ENCODE peak calls at places on chromosomes 16 and 17, in ten cellular contexts. One of them, this sample, is unnamed. For H3K9me3 and H3K27me3, the result is how much of the 10 kb centered on the place peaks cover.

GRCh38 chr17:55496094-55496881 is 15.0 kb downstream of the SMIM36 start:
- DNase-seq in heart left ventricle: no peak
- DNase-seq in upper lobe of right lung: no peak
- DNase-seq in A673: peak
- DNase-seq in BE2C: peak
- DNase-seq in MM.1S: no peak
- DNase-seq in sigmoid colon: no peak
- DNase-seq in AG04450: peak
- DNase-seq in transverse colon: peak
- DNase-seq in right atrium auricular region: no peak
- DNase-seq in this sample: no peak

GRCh38 chr16:83095926-83096692 is 469.3 kb downstream of the CDH13 start:
- DNase-seq in MM.1S: no peak
- DNase-seq in transverse colon: no peak
- DNase-seq in A673: no peak
- DNase-seq in sigmoid colon: no peak
- DNase-seq in AG04450: no peak
- DNase-seq in upper lobe of right lung: no peak
- DNase-seq in right atrium auricular region: no peak
- DNase-seq in BE2C: no peak
- DNase-seq in heart left ventricle: no peak
- DNase-seq in this sample: no peak

GRCh38 chr16:31108035-31108793 is at the start of gene BCKDK:
- DNase-seq in transverse colon: peak
- DNase-seq in sigmoid colon: peak
- DNase-seq in A673: peak
- DNase-seq in BE2C: peak
- DNase-seq in upper lobe of right lung: peak
- DNase-seq in AG04450: no peak
- DNase-seq in heart left ventricle: peak
- DNase-seq in MM.1S: peak
- DNase-seq in right atrium auricular region: no peak
- DNase-seq in this sample: peak

GRCh38 chr17:52170963-52171572 is 12.6 kb upstream of the CA10 start:
- DNase-seq in A673: peak
- DNase-seq in sigmoid colon: no peak
- DNase-seq in BE2C: peak
- DNase-seq in upper lobe of right lung: no peak
- DNase-seq in AG04450: no peak
- DNase-seq in heart left ventricle: no peak
- DNase-seq in MM.1S: no peak
- DNase-seq in transverse colon: no peak
- DNase-seq in right atrium auricular region: no peak
- DNase-seq in this sample: no peak

GRCh38 chr16:15641753-15642556 is 999 bp downstream of the MARF1 start:
- DNase-seq in A673: no peak
- DNase-seq in upper lobe of right lung: no peak
- DNase-seq in BE2C: no peak
- DNase-seq in MM.1S: no peak
- DNase-seq in AG04450: no peak
- DNase-seq in transverse colon: no peak
- DNase-seq in sigmoid colon: no peak
- DNase-seq in heart left ventricle: no peak
- DNase-seq in right atrium auricular region: no peak
- DNase-seq in this sample: no peak

GRCh38 chr16:75309899-75310430 is 58.5 kb upstream of the BCAR1 start:
- DNase-seq in A673: no peak
- DNase-seq in AG04450: no peak
- DNase-seq in sigmoid colon: no peak
- DNase-seq in upper lobe of right lung: no peak
- DNase-seq in BE2C: no peak
- DNase-seq in transverse colon: peak
- DNase-seq in right atrium auricular region: no peak
- DNase-seq in heart left ventricle: no peak
- DNase-seq in MM.1S: no peak
- DNase-seq in this sample: no peak

GRCh38 chr17:36221187-36221586 is 10.3 kb downstream of the CCL4L2 start:
- DNase-seq in upper lobe of right lung: no peak
- DNase-seq in sigmoid colon: no peak
- DNase-seq in AG04450: no peak
- DNase-seq in transverse colon: no peak
- DNase-seq in BE2C: no peak
- DNase-seq in heart left ventricle: no peak
- DNase-seq in A673: no peak
- DNase-seq in right atrium auricular region: no peak
- DNase-seq in MM.1S: peak
- DNase-seq in this sample: no peak

GRCh38 chr16:46629331-46629843 is 8.2 kb upstream of the SHCBP1 start:
- DNase-seq in BE2C: peak
- DNase-seq in heart left ventricle: no peak
- DNase-seq in right atrium auricular region: no peak
- DNase-seq in sigmoid colon: no peak
- DNase-seq in transverse colon: no peak
- DNase-seq in MM.1S: peak
- DNase-seq in upper lobe of right lung: no peak
- DNase-seq in AG04450: no peak
- DNase-seq in A673: peak
- DNase-seq in this sample: no peak

GRCh38 chr16:30997000-30997886 is 12.2 kb downstream of the HSD3B7 start:
- DNase-seq in A673: peak
- DNase-seq in BE2C: peak
- DNase-seq in MM.1S: peak
- DNase-seq in heart left ventricle: peak
- DNase-seq in right atrium auricular region: peak
- DNase-seq in upper lobe of right lung: peak
- DNase-seq in AG04450: no peak
- DNase-seq in transverse colon: peak
- DNase-seq in sigmoid colon: peak
- DNase-seq in this sample: peak

GRCh38 chr16:55240933-55241332 is 83.1 kb upstream of the IRX6 start:
- DNase-seq in AG04450: no peak
- DNase-seq in BE2C: no peak
- DNase-seq in right atrium auricular region: no peak
- DNase-seq in transverse colon: no peak
- DNase-seq in MM.1S: no peak
- DNase-seq in sigmoid colon: no peak
- DNase-seq in A673: no peak
- DNase-seq in upper lobe of right lung: no peak
- DNase-seq in heart left ventricle: no peak
- DNase-seq in this sample: no peak

GRCh38 chr17:17548044-17548443 is 43.5 kb downstream of the PEMT start:
- DNase-seq in BE2C: no peak
- DNase-seq in upper lobe of right lung: no peak
- DNase-seq in A673: no peak
- DNase-seq in transverse colon: no peak
- DNase-seq in right atrium auricular region: no peak
- DNase-seq in heart left ventricle: no peak
- DNase-seq in MM.1S: no peak
- DNase-seq in AG04450: no peak
- DNase-seq in sigmoid colon: no peak
- DNase-seq in this sample: no peak

GRCh38 chr16:87305505-87306391 is 11.4 kb downstream of the C16orf95 start:
- DNase-seq in transverse colon: no peak
- DNase-seq in sigmoid colon: no peak
- DNase-seq in AG04450: peak
- DNase-seq in MM.1S: no peak
- DNase-seq in right atrium auricular region: no peak
- DNase-seq in BE2C: peak
- DNase-seq in A673: peak
- DNase-seq in upper lobe of right lung: no peak
- DNase-seq in heart left ventricle: no peak
- DNase-seq in this sample: no peak

GRCh38 chr17:35257080-35257701 is 14.3 kb downstream of the SLFN5 start:
- DNase-seq in upper lobe of right lung: no peak
- DNase-seq in BE2C: no peak
- DNase-seq in transverse colon: peak
- DNase-seq in heart left ventricle: peak
- DNase-seq in right atrium auricular region: no peak
- DNase-seq in AG04450: no peak
- DNase-seq in sigmoid colon: peak
- DNase-seq in A673: no peak
- DNase-seq in MM.1S: no peak
- DNase-seq in this sample: no peak

GRCh38 chr16:20866161-20866772 is 33.9 kb downstream of the DCUN1D3 start:
- DNase-seq in MM.1S: no peak
- DNase-seq in heart left ventricle: no peak
- DNase-seq in upper lobe of right lung: no peak
- DNase-seq in sigmoid colon: peak
- DNase-seq in BE2C: peak
- DNase-seq in AG04450: no peak
- DNase-seq in A673: peak
- DNase-seq in transverse colon: peak
- DNase-seq in right atrium auricular region: no peak
- DNase-seq in this sample: no peak

GRCh38 chr16:35908152-35908551 is 2448.7 kb downstream of the TP53TG3F start:
- DNase-seq in heart left ventricle: no peak
- DNase-seq in right atrium auricular region: no peak
- DNase-seq in transverse colon: no peak
- DNase-seq in A673: no peak
- DNase-seq in upper lobe of right lung: no peak
- DNase-seq in AG04450: no peak
- DNase-seq in BE2C: no peak
- DNase-seq in sigmoid colon: no peak
- DNase-seq in MM.1S: no peak
- DNase-seq in this sample: no peak
- H3K9me3 ChIP-seq in heart left ventricle: under half
- H3K9me3 ChIP-seq in right atrium auricular region: under half
- H3K9me3 ChIP-seq in transverse colon: under half
- H3K9me3 ChIP-seq in A673: under half
- H3K9me3 ChIP-seq in upper lobe of right lung: under half
- H3K9me3 ChIP-seq in AG04450: half or more
- H3K9me3 ChIP-seq in BE2C: under half
- H3K9me3 ChIP-seq in sigmoid colon: under half
- H3K9me3 ChIP-seq in MM.1S: under half
- H3K9me3 ChIP-seq in this sample: under half

GRCh38 chr17:62628845-62629555 is 1.5 kb downstream of the MRC2 start:
- DNase-seq in A673: no peak
- DNase-seq in MM.1S: no peak
- DNase-seq in AG04450: no peak
- DNase-seq in upper lobe of right lung: no peak
- DNase-seq in transverse colon: no peak
- DNase-seq in BE2C: peak
- DNase-seq in right atrium auricular region: no peak
- DNase-seq in heart left ventricle: no peak
- DNase-seq in sigmoid colon: no peak
- DNase-seq in this sample: no peak
- H3K27me3 ChIP-seq in A673: under half
- H3K27me3 ChIP-seq in MM.1S: under half
- H3K27me3 ChIP-seq in AG04450: under half
- H3K27me3 ChIP-seq in upper lobe of right lung: under half
- H3K27me3 ChIP-seq in transverse colon: under half
- H3K27me3 ChIP-seq in BE2C: under half
- H3K27me3 ChIP-seq in right atrium auricular region: under half
- H3K27me3 ChIP-seq in heart left ventricle: under half
- H3K27me3 ChIP-seq in sigmoid colon: under half
- H3K27me3 ChIP-seq in this sample: under half

DNA sequence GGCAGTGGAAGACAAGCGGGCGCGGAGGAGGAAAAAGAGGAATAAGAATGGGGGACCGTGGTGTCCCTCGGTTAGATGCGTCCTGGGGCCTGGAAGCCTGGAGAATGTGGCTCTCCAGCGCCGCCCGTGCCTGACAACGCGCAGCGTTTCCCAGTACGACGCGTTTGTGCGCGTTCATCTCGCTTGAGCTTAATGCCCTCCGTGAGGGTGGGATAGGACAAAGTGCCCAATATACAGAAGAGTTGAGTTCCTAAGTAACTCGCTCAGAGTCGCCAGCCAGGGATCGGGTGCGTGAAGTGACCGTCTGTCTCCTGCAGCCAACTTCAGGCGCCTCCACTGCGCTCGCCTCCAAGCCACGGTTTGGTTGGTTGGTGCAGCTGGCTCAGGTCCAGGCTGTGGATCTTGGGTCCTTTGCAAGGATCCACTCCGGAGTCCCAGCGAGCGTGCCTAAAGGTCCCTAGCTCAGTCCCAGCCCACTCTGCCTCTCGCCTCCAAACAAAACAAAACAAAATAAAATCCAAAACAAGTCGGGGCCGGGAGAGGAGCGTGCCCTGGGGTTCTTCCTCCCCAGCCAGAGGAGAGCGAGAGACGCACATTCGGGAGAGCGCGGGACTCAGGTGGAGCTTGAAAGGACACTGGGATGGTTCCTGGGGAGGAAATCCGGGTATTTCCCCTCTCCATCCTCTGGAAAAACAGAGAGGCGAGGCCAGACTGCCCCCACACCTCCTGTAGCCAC is 951 bp downstream of the GALR2 start:
- DNase-seq in BE2C: no peak
- DNase-seq in MM.1S: no peak
- DNase-seq in upper lobe of right lung: peak
- DNase-seq in A673: peak
- DNase-seq in right atrium auricular region: no peak
- DNase-seq in sigmoid colon: no peak
- DNase-seq in heart left ventricle: no peak
- DNase-seq in AG04450: no peak
- DNase-seq in transverse colon: no peak
- DNase-seq in this sample: no peak
- TF ChIP-seq CTCF in BE2C: peak
- TF ChIP-seq CTCF in MM.1S: no peak
- TF ChIP-seq CTCF in upper lobe of right lung: no peak
- TF ChIP-seq CTCF in A673: peak
- TF ChIP-seq CTCF in right atrium auricular region: no peak
- TF ChIP-seq CTCF in sigmoid colon: no peak
- TF ChIP-seq CTCF in heart left ventricle: no peak
- TF ChIP-seq CTCF in AG04450: no peak
- TF ChIP-seq CTCF in transverse colon: no peak
- TF ChIP-seq CTCF in this sample: no peak

GRCh38 chr16:35342012-35342411 is 1882.6 kb downstream of the TP53TG3F start:
- DNase-seq in A673: no peak
- DNase-seq in upper lobe of right lung: no peak
- DNase-seq in BE2C: no peak
- DNase-seq in AG04450: no peak
- DNase-seq in sigmoid colon: no peak
- DNase-seq in MM.1S: no peak
- DNase-seq in heart left ventricle: no peak
- DNase-seq in right atrium auricular region: no peak
- DNase-seq in transverse colon: no peak
- DNase-seq in this sample: no peak

GRCh38 chr16:35344012-35344762 is 1884.8 kb downstream of the TP53TG3F start:
- DNase-seq in heart left ventricle: no peak
- DNase-seq in MM.1S: no peak
- DNase-seq in sigmoid colon: no peak
- DNase-seq in transverse colon: no peak
- DNase-seq in AG04450: no peak
- DNase-seq in upper lobe of right lung: no peak
- DNase-seq in BE2C: no peak
- DNase-seq in right atrium auricular region: no peak
- DNase-seq in A673: no peak
- DNase-seq in this sample: no peak

DNA sequence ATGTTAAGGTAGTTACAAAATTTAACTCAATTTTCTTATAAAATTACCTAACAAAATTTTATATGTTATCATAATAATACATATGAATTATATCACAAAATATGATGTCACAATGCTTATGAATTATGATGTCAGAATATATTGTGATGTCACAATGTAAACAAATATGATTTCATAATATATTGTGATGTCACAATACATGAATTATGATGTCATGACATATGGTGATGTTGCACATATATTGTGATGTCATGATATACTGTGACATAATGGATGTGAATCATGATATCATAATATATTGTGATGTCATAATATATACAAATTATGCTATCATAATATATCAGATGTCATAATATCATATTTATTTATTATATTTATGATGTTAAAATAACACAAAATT is 1879.9 kb downstream of the TP53TG3F start:
- DNase-seq in right atrium auricular region: no peak
- DNase-seq in heart left ventricle: no peak
- DNase-seq in A673: no peak
- DNase-seq in transverse colon: no peak
- DNase-seq in BE2C: no peak
- DNase-seq in AG04450: no peak
- DNase-seq in upper lobe of right lung: no peak
- DNase-seq in sigmoid colon: no peak
- DNase-seq in MM.1S: no peak
- DNase-seq in this sample: no peak
- H3K9me3 ChIP-seq in right atrium auricular region: under half
- H3K9me3 ChIP-seq in heart left ventricle: under half
- H3K9me3 ChIP-seq in A673: half or more
- H3K9me3 ChIP-seq in transverse colon: under half
- H3K9me3 ChIP-seq in BE2C: under half
- H3K9me3 ChIP-seq in AG04450: under half
- H3K9me3 ChIP-seq in upper lobe of right lung: under half
- H3K9me3 ChIP-seq in sigmoid colon: under half
- H3K9me3 ChIP-seq in MM.1S: under half
- H3K9me3 ChIP-seq in this sample: under half

This sample was measured in CD4-positive, alpha-beta T cell.